ENCODE peak calls at places on chromosome 13, in ten cellular contexts. P, O, B, Q, F, X, W, D, N and Z are unnamed samples.

GRCh38 chr13:22738357-22738756 is 442.4 kb upstream of the SGCG start:
- DNase-seq in P (no peak), O (no peak), B (no peak), Q (no peak), F (no peak), X (no peak), W (no peak), D (no peak), N (no peak), Z (no peak)

GRCh38 chr13:89857502-89857901 is 1490.0 kb upstream of the MIR17HG start:
- DNase-seq in P (no peak), O (no peak), B (no peak), Q (no peak), F (no peak), X (no peak), W (no peak), D (no peak), N (no peak), Z (no peak)

GRCh38 chr13:74346960-74347359 is 212.8 kb upstream of the KLF12 start:
- DNase-seq in P (no peak), O (no peak), B (no peak), Q (no peak), F (no peak), X (no peak), W (no peak), D (no peak), N (no peak), Z (no peak)

GRCh38 chr13:47904239-47904638 is 96.8 kb downstream of the SUCLA2 start:
- DNase-seq in P (no peak), O (no peak), B (no peak), Q (peak), F (no peak), X (no peak), W (no peak), D (no peak), N (no peak), Z (no peak)

GRCh38 chr13:36344886-36345437 is 1.2 kb downstream of the SPART start:
- DNase-seq in P (no peak), O (no peak), B (no peak), Q (no peak), F (no peak), X (no peak), W (no peak), D (no peak), N (no peak), Z (no peak)

GRCh38 chr13:95924389-95924994 is 128.7 kb downstream of the UGGT2 start:
- DNase-seq in P (no peak), O (no peak), B (no peak), Q (peak), F (no peak), X (no peak), W (no peak), D (no peak), N (no peak), Z (no peak)

GRCh38 chr13:47334173-47334572 is 437.3 kb upstream of the HTR2A start:
- DNase-seq in P (no peak), O (no peak), B (no peak), Q (no peak), F (no peak), X (no peak), W (no peak), D (no peak), N (no peak), Z (no peak)

GRCh38 chr13:73417012-73417615 is 358.3 kb downstream of the KLF5 start:
- DNase-seq in P (no peak), O (no peak), B (no peak), Q (no peak), F (peak), X (no peak), W (no peak), D (no peak), N (no peak), Z (no peak)

GRCh38 chr13:51849145-51850101 is 4.4 kb upstream of the TMEM272 start:
- DNase-seq in P (no peak), O (no peak), B (no peak), Q (no peak), F (no peak), X (no peak), W (no peak), D (no peak), N (no peak), Z (no peak)

GRCh38 chr13:110338441-110339101 is 31.5 kb downstream of the COL4A2 start:
- DNase-seq in P (no peak), O (no peak), B (peak), Q (no peak), F (no peak), X (peak), W (peak), D (no peak), N (no peak), Z (peak)

GRCh38 chr13:50993908-50994307 is 84.3 kb downstream of the RNASEH2B start:
- DNase-seq in P (no peak), O (no peak), B (no peak), Q (no peak), F (no peak), X (no peak), W (no peak), D (no peak), N (no peak), Z (no peak)

GRCh38 chr13:49932066-49932465 is 4.1 kb downstream of the SPRYD7 start:
- DNase-seq in P (no peak), O (no peak), B (no peak), Q (no peak), F (no peak), X (no peak), W (no peak), D (no peak), N (no peak), Z (no peak)

GRCh38 chr13:41533676-41534075 is 76.3 kb downstream of the RGCC start:
- DNase-seq in P (no peak), O (no peak), B (no peak), Q (no peak), F (no peak), X (no peak), W (no peak), D (no peak), N (no peak), Z (peak)

GRCh38 chr13:39455534-39456175 is 147.3 kb downstream of the LHFPL6 start:
- DNase-seq in P (no peak), O (no peak), B (no peak), Q (no peak), F (no peak), X (no peak), W (no peak), D (no peak), N (no peak), Z (no peak)

GRCh38 chr13:44232729-44233128 is 140.9 kb upstream of the SERP2 start:
- DNase-seq in P (no peak), O (no peak), B (no peak), Q (no peak), F (no peak), X (no peak), W (no peak), D (no peak), N (no peak), Z (no peak)
- H3K4me3 ChIP-seq in P (no peak), O (no peak), B (no peak), Q (no peak), F (no peak), X (no peak), W (no peak), D (no peak), N (no peak), Z (no peak)

DNA sequence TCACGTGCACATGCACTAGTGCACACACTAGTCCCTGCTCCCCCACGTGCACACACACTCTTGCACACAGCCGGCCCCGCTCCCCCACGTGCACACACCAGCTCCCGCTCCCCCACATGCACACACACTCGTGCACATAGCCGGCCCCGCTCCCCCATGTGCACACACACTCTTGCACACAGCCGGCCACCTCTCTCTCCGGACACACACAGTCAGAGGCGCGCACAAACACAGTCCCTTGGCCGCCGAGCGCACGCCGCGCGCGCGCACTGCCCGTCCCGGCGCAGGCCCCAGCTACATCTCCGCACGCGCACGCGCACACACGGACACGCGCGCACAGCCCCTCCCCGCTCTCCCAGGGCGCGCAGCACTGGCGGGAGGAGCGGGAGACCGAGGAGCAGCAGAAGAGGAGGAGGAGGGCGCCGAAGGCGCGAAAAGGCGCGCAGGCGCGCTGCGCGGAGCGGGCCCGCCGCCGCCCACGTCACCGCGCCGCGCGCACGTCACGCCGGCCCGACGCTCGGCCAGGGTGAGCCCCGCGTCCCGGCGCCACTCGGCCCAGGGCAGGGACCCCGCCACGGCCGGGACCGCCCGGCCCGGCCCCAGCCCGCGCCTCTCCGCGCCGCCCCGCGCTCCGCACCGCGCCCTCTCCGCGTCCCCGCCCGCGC is at the start of gene TFDP1:
- DNase-seq in P (no peak), O (peak), B (peak), Q (peak), F (peak), X (peak), W (peak), D (peak), N (peak), Z (no peak)
- TF ChIP-seq POLR2A in P (no peak), O (no peak), B (no peak), Q (peak), F (no peak), X (no peak), W (no peak), D (no peak), N (no peak), Z (no peak)

DNA sequence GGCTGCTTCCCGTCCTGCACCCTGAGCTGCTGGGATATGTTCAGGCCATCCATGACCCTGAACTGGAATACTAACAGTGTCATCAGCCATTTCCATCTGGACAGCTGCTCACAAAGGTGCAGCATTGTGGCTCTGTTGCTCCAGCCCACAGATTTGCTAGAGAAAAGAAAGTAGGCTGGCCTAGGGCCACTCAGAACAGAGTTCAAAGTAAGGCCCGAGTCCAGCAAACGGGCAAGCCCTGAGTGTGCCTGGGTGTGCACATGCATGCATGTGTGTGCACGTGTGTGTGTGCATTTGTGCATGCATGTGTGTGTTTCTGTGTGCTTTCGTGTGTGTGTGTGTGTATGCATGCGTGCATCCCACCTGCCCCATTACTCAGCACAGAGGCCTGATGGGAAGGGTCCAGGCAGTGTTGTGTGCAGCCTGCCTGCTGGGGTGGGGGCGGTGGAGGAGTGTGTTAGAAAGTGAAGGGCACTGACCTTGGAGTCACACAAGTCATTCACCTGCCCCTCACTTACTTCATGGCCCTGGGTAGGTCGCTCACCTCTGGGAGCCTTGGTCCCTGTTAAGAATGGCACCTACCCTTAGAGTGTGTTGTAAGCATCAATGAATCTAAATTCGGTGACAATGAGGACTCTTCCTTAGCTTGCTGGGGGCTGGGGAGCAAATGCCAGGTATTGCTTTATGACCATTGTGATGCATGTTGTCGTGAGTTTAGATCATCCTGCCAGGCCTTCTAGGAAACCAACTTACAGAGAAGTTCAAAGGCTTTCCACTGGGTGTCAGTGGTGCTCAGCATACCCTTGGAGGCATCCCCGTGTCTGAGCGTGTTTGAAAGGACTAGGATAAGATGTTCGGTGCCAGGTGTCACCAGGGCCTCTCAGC is 53.2 kb downstream of the GPR12 start:
- DNase-seq in P (no peak), O (no peak), B (no peak), Q (peak), F (no peak), X (no peak), W (no peak), D (no peak), N (no peak), Z (no peak)
- TF ChIP-seq CTCF in P (peak), O (peak), B (no peak), Q (peak), F (peak), X (peak), W (peak), D (peak), N (no peak), Z (no peak)

GRCh38 chr13:59111711-59112110 is 1052.0 kb downstream of the DIAPH3 start:
- DNase-seq in P (no peak), O (no peak), B (no peak), Q (no peak), F (no peak), X (no peak), W (no peak), D (no peak), N (no peak), Z (no peak)

GRCh38 chr13:59112375-59112774 is 1051.4 kb downstream of the DIAPH3 start:
- DNase-seq in P (no peak), O (no peak), B (no peak), Q (peak), F (no peak), X (peak), W (no peak), D (no peak), N (no peak), Z (peak)
- H3K4me3 ChIP-seq in P (no peak), O (no peak), B (no peak), Q (no peak), F (no peak), X (no peak), W (no peak), D (no peak), N (no peak), Z (no peak)